ENCODE peak calls at places on chromosomes 13 and 19, in seven cellular contexts. H, J, K, O, Q, I and N are unnamed samples.
A peak's percentile ranks its signal among the peaks of the same experiment; 100 is the strongest.

GRCh38 chr13:114237415-114238112 is 2.9 kb downstream of the CDC16 start:
- DNase-seq in H (no peak), J (no peak), K (no peak), O (no peak), Q (no peak), I (no peak), N (no peak)

GRCh38 chr19:54684537-54684936 is 21.8 kb downstream of the LILRB4 start:
- DNase-seq in H (no peak), J (no peak), K (no peak), O (no peak), Q (no peak), I (no peak), N (no peak)

GRCh38 chr13:109152941-109153340 is 523.5 kb downstream of the MYO16 start:
- DNase-seq in H (no peak), J (no peak), K (no peak), O (no peak), Q (no peak), I (no peak), N (no peak)

GRCh38 chr19:49210108-49210900 is 52.7 kb downstream of the TRPM4 start:
- DNase-seq in H (no peak), J (no peak), K (no peak), O (no peak), Q (no peak), I (no peak), N (peak; percentile 8)

GRCh38 chr13:112711528-112712265 is 21.9 kb downstream of the ATP11A start:
- DNase-seq in H (peak; percentile 63), J (peak; percentile 51), K (peak; percentile 97), O (no peak), Q (peak; percentile 71), I (no peak), N (peak; percentile 72)

GRCh38 chr13:79386125-79386822 is 19.8 kb downstream of the RBM26 start:
- DNase-seq in H (no peak), J (no peak), K (no peak), O (no peak), Q (no peak), I (no peak), N (no peak)

GRCh38 chr13:98225036-98225940 is 48.2 kb upstream of the RNF113B start:
- DNase-seq in H (no peak), J (peak; percentile 18), K (no peak), O (no peak), Q (no peak), I (no peak), N (no peak)

GRCh38 chr13:83618966-83619365 is 263.3 kb downstream of the SLITRK1 start:
- DNase-seq in H (no peak), J (no peak), K (peak; percentile 4), O (no peak), Q (no peak), I (no peak), N (no peak)

GRCh38 chr19:33214621-33215020 is 11.0 kb downstream of the SLC7A10 start:
- DNase-seq in H (no peak), J (no peak), K (peak; percentile 52), O (no peak), Q (no peak), I (no peak), N (no peak)

GRCh38 chr19:13953021-13953531 is 767 bp downstream of the DCAF15 start:
- DNase-seq in H (no peak), J (no peak), K (peak; percentile 92), O (no peak), Q (peak; percentile 27), I (no peak), N (no peak)

GRCh38 chr19:12411893-12412292 is 10.8 kb upstream of the ZNF799 start:
- DNase-seq in H (no peak), J (no peak), K (no peak), O (no peak), Q (no peak), I (no peak), N (no peak)

GRCh38 chr13:97116754-97117153 is 105.4 kb upstream of the MBNL2 start:
- DNase-seq in H (peak; percentile 75), J (no peak), K (peak; percentile 44), O (no peak), Q (no peak), I (no peak), N (no peak)

GRCh38 chr19:5966215-5966614 is 11.7 kb downstream of the RANBP3 start:
- DNase-seq in H (no peak), J (no peak), K (peak; percentile 83), O (no peak), Q (no peak), I (no peak), N (no peak)

GRCh38 chr13:32047796-32048195 is 16.2 kb downstream of the FRY start:
- DNase-seq in H (no peak), J (no peak), K (no peak), O (no peak), Q (no peak), I (no peak), N (no peak)

GRCh38 chr13:64556391-64556790 is 2673.7 kb downstream of the PCDH9 start:
- DNase-seq in H (no peak), J (no peak), K (peak; percentile 18), O (no peak), Q (no peak), I (no peak), N (no peak)

GRCh38 chr13:73025212-73026012 is 33.4 kb upstream of the KLF5 start:
- DNase-seq in H (no peak), J (no peak), K (no peak), O (no peak), Q (no peak), I (no peak), N (no peak)

GRCh38 chr19:46372901-46373572 is 26.1 kb downstream of the PPP5C start:
- DNase-seq in H (peak; percentile 15), J (no peak), K (peak; percentile 46), O (peak; percentile 65), Q (no peak), I (no peak), N (no peak)

GRCh38 chr19:46692918-46693722 is 23.8 kb downstream of the PRKD2 start:
- DNase-seq in H (no peak), J (no peak), K (no peak), O (no peak), Q (no peak), I (no peak), N (no peak)

GRCh38 chr19:28170066-28170465 is 1042.9 kb downstream of the UQCRFS1 start:
- DNase-seq in H (peak; percentile 9), J (no peak), K (no peak), O (no peak), Q (no peak), I (no peak), N (no peak)

GRCh38 chr19:1217366-1217765 is 11.8 kb downstream of the STK11 start:
- DNase-seq in H (no peak), J (no peak), K (no peak), O (no peak), Q (no peak), I (no peak), N (no peak)

GRCh38 chr13:43846496-43846895 is 33.0 kb downstream of the CCDC122 start:
- DNase-seq in H (no peak), J (no peak), K (peak; percentile 62), O (no peak), Q (no peak), I (no peak), N (no peak)

GRCh38 chr13:26061947-26062346 is 10.1 kb upstream of the SHISA2 start:
- DNase-seq in H (no peak), J (no peak), K (peak; percentile 29), O (no peak), Q (peak; percentile 30), I (no peak), N (no peak)

GRCh38 chr19:41866284-41866683 is 6.2 kb downstream of the RPS19 start:
- DNase-seq in H (no peak), J (no peak), K (no peak), O (no peak), Q (no peak), I (no peak), N (no peak)

GRCh38 chr19:27776020-27776419 is 1436.9 kb downstream of the UQCRFS1 start:
- DNase-seq in H (no peak), J (no peak), K (peak; percentile 15), O (no peak), Q (peak; percentile 18), I (no peak), N (no peak)

GRCh38 chr19:33705860-33706259 is 84.1 kb downstream of the CHST8 start:
- DNase-seq in H (no peak), J (no peak), K (no peak), O (no peak), Q (no peak), I (no peak), N (no peak)

GRCh38 chr19:5225486-5226345 is 114.9 kb downstream of the PTPRS start:
- DNase-seq in H (no peak), J (no peak), K (no peak), O (no peak), Q (no peak), I (no peak), N (no peak)

GRCh38 chr13:110113284-110113764 is 193.6 kb downstream of the COL4A1 start:
- DNase-seq in H (no peak), J (no peak), K (peak; percentile 49), O (no peak), Q (no peak), I (no peak), N (no peak)

GRCh38 chr19:55902080-55902751 is 29.9 kb downstream of the NLRP13 start:
- DNase-seq in H (no peak), J (no peak), K (no peak), O (peak; percentile 59), Q (no peak), I (no peak), N (no peak)

GRCh38 chr13:36207672-36208071 is 6.7 kb downstream of the SOHLH2 start:
- DNase-seq in H (no peak), J (no peak), K (no peak), O (no peak), Q (no peak), I (no peak), N (no peak)